ENCODE peak calls at places on chromosome 4, in four cellular contexts. R is cardiac muscle cell, M is neuronal stem cell, O is tibial nerve. I is an unnamed sample.

GRCh38 chr4:95314573-95314972 is 234.2 kb downstream of the UNC5C start:
- DNase-seq in R (no peak), M (no peak), O (no peak), I (no peak)

GRCh38 chr4:833156-833555 is 7.2 kb upstream of the CPLX1 start:
- DNase-seq in R (no peak), M (no peak), O (no peak), I (no peak)

GRCh38 chr4:52910115-52910514 is 48.0 kb downstream of the RASL11B start:
- DNase-seq in R (no peak), M (no peak), O (no peak), I (no peak)

GRCh38 chr4:142091691-142092182 is 455.4 kb downstream of the IL15 start:
- DNase-seq in R (peak; percentile 98), M (no peak), O (no peak), I (no peak)

GRCh38 chr4:94457692-94458106 is 6.0 kb downstream of the PDLIM5 start:
- DNase-seq in R (peak; percentile 62), M (peak; percentile 89), O (no peak), I (no peak)

GRCh38 chr4:77145806-77146425 is 11.1 kb upstream of the CCNG2 start:
- DNase-seq in R (peak; percentile 38), M (no peak), O (no peak), I (no peak)

GRCh38 chr4:75512336-75513211 is 1.6 kb downstream of the RCHY1 start:
- DNase-seq in R (peak; percentile 67), M (no peak), O (no peak), I (no peak)

GRCh38 chr4:11323771-11324170 is 104.9 kb downstream of the HS3ST1 start:
- DNase-seq in R (no peak), M (no peak), O (no peak), I (no peak)

GRCh38 chr4:70544279-70544870 is 26.0 kb downstream of the AMTN start:
- DNase-seq in R (peak; percentile 24), M (peak; percentile 14), O (no peak), I (no peak)

GRCh38 chr4:133483600-133484246 is 334.6 kb downstream of the PCDH10 start:
- DNase-seq in R (peak; percentile 73), M (no peak), O (no peak), I (no peak)

GRCh38 chr4:180657881-180658280 is 1585.3 kb upstream of the TENM3 start:
- DNase-seq in R (no peak), M (no peak), O (no peak), I (no peak)

GRCh38 chr4:83281326-83281725 is 3.3 kb downstream of the COQ2 start:
- DNase-seq in R (no peak), M (no peak), O (no peak), I (no peak)

GRCh38 chr4:88698539-88698938 is 910 bp upstream of the NAP1L5 start:
- DNase-seq in R (no peak), M (no peak), O (no peak), I (no peak)

GRCh38 chr4:57053508-57053907 is 56.7 kb downstream of the IGFBP7 start:
- DNase-seq in R (peak; percentile 61), M (no peak), O (no peak), I (no peak)

GRCh38 chr4:156963419-156963818 is 8.2 kb downstream of the PDGFC start:
- DNase-seq in R (no peak), M (no peak), O (no peak), I (no peak)

GRCh38 chr4:94578195-94578594 is 126.5 kb downstream of the PDLIM5 start:
- DNase-seq in R (no peak), M (no peak), O (no peak), I (no peak)

GRCh38 chr4:1009647-1010521 is 1.5 kb upstream of the FGFRL1 start:
- DNase-seq in R (peak; percentile 56), M (no peak), O (peak; percentile 41), I (peak; percentile 67)

GRCh38 chr4:95167809-95168208 is 381.0 kb downstream of the UNC5C start:
- DNase-seq in R (peak; percentile 7), M (no peak), O (no peak), I (no peak)

GRCh38 chr4:13612569-13612968 is 15.0 kb downstream of the BOD1L1 start:
- DNase-seq in R (no peak), M (no peak), O (no peak), I (no peak)

GRCh38 chr4:36260714-36261113 is 16.4 kb upstream of the ARAP2 start:
- DNase-seq in R (no peak), M (no peak), O (no peak), I (no peak)

GRCh38 chr4:72430050-72430449 is 139.0 kb downstream of the ADAMTS3 start:
- DNase-seq in R (peak; percentile 13), M (no peak), O (no peak), I (no peak)

GRCh38 chr4:73520821-73521220 is 39.3 kb downstream of the AFM start:
- DNase-seq in R (peak; percentile 93), M (peak; percentile 14), O (no peak), I (no peak)

GRCh38 chr4:108738307-108738706 is 24.5 kb downstream of the ETNPPL start:
- DNase-seq in R (peak; percentile 12), M (no peak), O (no peak), I (no peak)

GRCh38 chr4:118968006-118968405 is 79.4 kb downstream of the SYNPO2 start:
- DNase-seq in R (peak; percentile 95), M (no peak), O (peak; percentile 55), I (no peak)

GRCh38 chr4:184250795-184251679 is 33.4 kb upstream of the ENPP6 start:
- DNase-seq in R (peak; percentile 71), M (peak; percentile 24), O (no peak), I (no peak)

GRCh38 chr4:99394913-99395312 is 40.2 kb downstream of the ADH7 start:
- DNase-seq in R (peak; percentile 42), M (no peak), O (no peak), I (no peak)

GRCh38 chr4:113657834-113658233 is 103.7 kb downstream of the CAMK2D start:
- DNase-seq in R (no peak), M (no peak), O (no peak), I (no peak)

GRCh38 chr4:129153700-129154099 is 57.7 kb downstream of the C4orf33 start:
- DNase-seq in R (no peak), M (no peak), O (no peak), I (no peak)

GRCh38 chr4:185396724-185397402 is at the start of gene ANKRD37:
- DNase-seq in R (peak; percentile 41), M (no peak), O (no peak), I (no peak)

GRCh38 chr4:182369211-182369610 is 126.0 kb downstream of the TENM3 start:
- DNase-seq in R (peak; percentile 60), M (no peak), O (no peak), I (no peak)

GRCh38 chr4:184649971-184650855 is 675 bp downstream of the PRIMPOL start:
- DNase-seq in R (peak; percentile 45), M (peak; percentile 11), O (no peak), I (no peak)

GRCh38 chr4:91909963-91910362 is 393.8 kb upstream of the GRID2 start:
- DNase-seq in R (peak; percentile 7), M (no peak), O (no peak), I (no peak)

GRCh38 chr4:70577220-70577927 is 14.7 kb upstream of the AMBN start:
- DNase-seq in R (no peak), M (no peak), O (no peak), I (no peak)

GRCh38 chr4:56099378-56099786 is 150.6 kb downstream of the CEP135 start:
- DNase-seq in R (peak; percentile 9), M (no peak), O (no peak), I (no peak)

GRCh38 chr4:6201580-6202091 is 1.3 kb upstream of the JAKMIP1 start:
- DNase-seq in R (no peak), M (no peak), O (no peak), I (peak; percentile 35)

DNA sequence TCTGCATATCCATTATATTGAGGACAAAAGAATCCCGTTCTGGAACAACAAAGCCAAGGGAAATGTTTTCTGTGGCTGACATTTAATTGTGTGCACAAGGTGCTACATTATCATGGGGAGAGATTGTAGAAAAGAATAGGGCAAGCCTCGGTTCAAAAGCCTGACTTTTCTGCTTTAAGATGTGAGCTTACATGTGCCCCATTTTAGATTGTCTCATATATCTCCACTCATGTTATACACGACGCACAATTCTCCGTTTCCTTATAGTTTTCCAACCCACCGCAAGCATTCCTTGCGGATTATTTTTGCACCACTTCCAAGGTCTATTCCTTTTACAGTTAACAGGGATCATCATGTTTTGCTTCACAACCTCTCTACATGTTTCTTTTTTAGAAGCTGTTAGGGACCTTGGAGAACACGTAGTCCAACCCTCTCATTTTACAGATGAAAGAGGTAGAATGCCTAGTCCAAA is 99.6 kb upstream of the MAML3 start:
- DNase-seq in R (no peak), M (no peak), O (no peak), I (no peak)
- H3K4me3 ChIP-seq in R (no peak overlapping the region), M (no peak overlapping the region), O (peak overlapping the region; percentile 69), I (no peak overlapping the region)

GRCh38 chr4:81852031-81852715 is 380.5 kb upstream of the RASGEF1B start:
- DNase-seq in R (no peak), M (no peak), O (no peak), I (no peak)
- H3K27me3 ChIP-seq in R (no peaks in the 10 kb centered on the region), M (no peaks in the 10 kb centered on the region), O (no peaks in the 10 kb centered on the region), I (peaks cover 7% of the 10 kb centered on the region)

GRCh38 chr4:102537280-102537679 is 36.1 kb downstream of the NFKB1 start:
- DNase-seq in R (no peak), M (no peak), O (no peak), I (no peak)
- H3K4me1 ChIP-seq in R (peaks cover 4% of the 10 kb centered on the region), M (no peaks in the 10 kb centered on the region), O (no peaks in the 10 kb centered on the region), I (peaks cover 17% of the 10 kb centered on the region)

GRCh38 chr4:2797545-2798305 is 4.8 kb downstream of the SH3BP2 start:
- DNase-seq in R (no peak), M (no peak), O (peak; percentile 11), I (peak; percentile 80)

GRCh38 chr4:2798399-2799301 is 5.8 kb downstream of the SH3BP2 start:
- DNase-seq in R (peak; percentile 72), M (no peak), O (peak; percentile 23), I (peak; percentile 73)

GRCh38 chr4:2800691-2801596 is 8.1 kb downstream of the SH3BP2 start:
- DNase-seq in R (peak; percentile 95), M (peak; percentile 57), O (peak; percentile 64), I (no peak)

GRCh38 chr4:2799971-2800690 is 7.2 kb downstream of the SH3BP2 start:
- DNase-seq in R (no peak), M (no peak), O (no peak), I (no peak)

GRCh38 chr4:2799444-2799911 is 6.6 kb downstream of the SH3BP2 start:
- DNase-seq in R (no peak), M (no peak), O (peak; percentile 11), I (no peak)
- H3K4me3 ChIP-seq in R (no peak overlapping the region), M (no peak overlapping the region), O (peak overlapping the region; percentile 41), I (peak overlapping the region; percentile 13)

GRCh38 chr4:63742882-63743281 is 666.4 kb downstream of the TECRL start:
- DNase-seq in R (no peak), M (no peak), O (no peak), I (no peak)
- H3K27me3 ChIP-seq in R (no peaks in the 10 kb centered on the region), M (no peaks in the 10 kb centered on the region), O (no peaks in the 10 kb centered on the region), I (no peaks in the 10 kb centered on the region)

GRCh38 chr4:26860922-26861433 is 337 bp downstream of the STIM2 start:
- DNase-seq in R (peak; percentile 72), M (peak; percentile 65), O (no peak), I (no peak)

GRCh38 chr4:26858035-26858918 is 2.4 kb upstream of the STIM2 start:
- DNase-seq in R (no peak), M (no peak), O (no peak), I (no peak)

GRCh38 chr4:26858947-26859401 is 1.7 kb upstream of the STIM2 start:
- DNase-seq in R (no peak), M (no peak), O (no peak), I (no peak)

GRCh38 chr4:26860157-26860921 is at the start of gene STIM2:
- DNase-seq in R (peak; percentile 99), M (peak; percentile 99), O (peak; percentile 91), I (peak; percentile 96)

GRCh38 chr4:26859762-26860156 is 882 bp upstream of the STIM2 start:
- DNase-seq in R (no peak), M (no peak), O (no peak), I (no peak)
- H3K4me1 ChIP-seq in R (peaks cover 19% of the 10 kb centered on the region), M (peaks cover 17% of the 10 kb centered on the region), O (peaks cover 20% of the 10 kb centered on the region), I (peaks cover 59% of the 10 kb centered on the region)

I was measured in CD4-positive, CD25-positive, alpha-beta regulatory T cell.